ENCODE peak calls at places on chromosomes 11 and 22, in four cellular contexts. R is fibroblast of mammary gland, T is posterior cingulate gyrus, B is HCEC 1CT. W is an unnamed sample.

GRCh38 chr11:117949062-117949461 is 19.9 kb upstream of the TMPRSS13 start:
- DNase-seq in R (no peak), T (no peak), B (no peak), W (no peak)

GRCh38 chr11:8832571-8833260 is 78.3 kb upstream of the AKIP1 start:
- DNase-seq in R (peak), T (no peak), B (peak), W (no peak)

GRCh38 chr11:79926707-79927106 is 485.9 kb upstream of the TENM4 start:
- DNase-seq in R (no peak), T (no peak), B (no peak), W (no peak)

GRCh38 chr22:39176067-39176621 is 23.7 kb upstream of the CBX7 start:
- DNase-seq in R (peak), T (no peak), B (peak), W (no peak)

GRCh38 chr11:93537022-93537421 is 6.2 kb downstream of the SMCO4 start:
- DNase-seq in R (no peak), T (peak), B (no peak), W (no peak)

GRCh38 chr22:29831958-29832357 is 6.1 kb downstream of the ASCC2 start:
- DNase-seq in R (no peak), T (no peak), B (no peak), W (no peak)

GRCh38 chr11:6251120-6251733 is 8.4 kb upstream of the CCKBR start:
- DNase-seq in R (peak), T (no peak), B (peak), W (peak)

GRCh38 chr11:84902445-84902844 is 724.7 kb downstream of the DLG2 start:
- DNase-seq in R (no peak), T (no peak), B (no peak), W (no peak)

GRCh38 chr22:17905445-17905844 is 118.9 kb downstream of the MICAL3 start:
- DNase-seq in R (no peak), T (no peak), B (no peak), W (no peak)

GRCh38 chr11:117996058-117996457 is 9.9 kb downstream of the IL10RA start:
- DNase-seq in R (no peak), T (no peak), B (no peak), W (no peak)

GRCh38 chr11:134266440-134266839 is 9.7 kb upstream of the GLB1L3 start:
- DNase-seq in R (no peak), T (no peak), B (no peak), W (no peak)

GRCh38 chr11:67031791-67032561 is 9.0 kb downstream of the SYT12 start:
- DNase-seq in R (peak), T (no peak), B (peak), W (no peak)

GRCh38 chr11:122100222-122101080 is 15.6 kb downstream of the BLID start:
- DNase-seq in R (peak), T (peak), B (peak), W (no peak)

GRCh38 chr11:73570415-73571114 is 27.3 kb downstream of the FAM168A start:
- DNase-seq in R (peak), T (no peak), B (peak), W (peak)

GRCh38 chr11:69435161-69435990 is 46.1 kb upstream of the LINC01488 start:
- DNase-seq in R (no peak), T (no peak), B (no peak), W (no peak)

GRCh38 chr11:35583126-35583525 is 35.1 kb upstream of the FJX1 start:
- DNase-seq in R (peak), T (no peak), B (peak), W (no peak)

GRCh38 chr11:107719062-107719461 is 7.2 kb upstream of the SLN start:
- DNase-seq in R (no peak), T (no peak), B (no peak), W (no peak)

GRCh38 chr11:8833568-8834275 is 77.3 kb upstream of the AKIP1 start:
- DNase-seq in R (peak), T (no peak), B (peak), W (no peak)

GRCh38 chr22:46072030-46072881 is 78.1 kb upstream of the PPARA start:
- DNase-seq in R (peak), T (peak), B (peak), W (peak)

GRCh38 chr11:587978-588380 is 11.7 kb downstream of the PHRF1 start:
- DNase-seq in R (peak), T (no peak), B (peak), W (no peak)

GRCh38 chr11:88098289-88098688 is 77.0 kb downstream of the RAB38 start:
- DNase-seq in R (no peak), T (no peak), B (no peak), W (no peak)

GRCh38 chr22:24952837-24953293 is 349 bp downstream of the KIAA1671 start:
- DNase-seq in R (peak), T (peak), B (no peak), W (peak)

GRCh38 chr11:117199916-117200812 is 994 bp downstream of the TAGLN start:
- DNase-seq in R (no peak), T (no peak), B (no peak), W (no peak)

GRCh38 chr11:67700141-67700540 is 25.7 kb upstream of the ALDH3B2 start:
- DNase-seq in R (no peak), T (no peak), B (no peak), W (no peak)

GRCh38 chr22:30575011-30575671 is 676 bp upstream of the GAL3ST1 start:
- DNase-seq in R (peak), T (peak), B (peak), W (no peak)

GRCh38 chr11:133955945-133956421 is 785 bp downstream of the IGSF9B start:
- DNase-seq in R (no peak), T (no peak), B (no peak), W (no peak)

GRCh38 chr22:40681451-40681850 is 2.2 kb downstream of the MCHR1 start:
- DNase-seq in R (no peak), T (no peak), B (no peak), W (no peak)

GRCh38 chr11:128448981-128449713 is 138.2 kb downstream of the ETS1 start:
- DNase-seq in R (no peak), T (no peak), B (no peak), W (no peak)

GRCh38 chr11:69300124-69301032 is 6.4 kb downstream of the MYEOV start:
- DNase-seq in R (peak), T (no peak), B (peak), W (peak)

GRCh38 chr11:12008790-12009616 is 577 bp upstream of the DKK3 start:
- DNase-seq in R (no peak), T (no peak), B (peak), W (no peak)

GRCh38 chr11:57373146-57373545 is 7.8 kb downstream of the PRG3 start:
- DNase-seq in R (no peak), T (no peak), B (no peak), W (no peak)

GRCh38 chr22:35230839-35231584 is 26.3 kb upstream of the HMGXB4 start:
- DNase-seq in R (no peak), T (no peak), B (no peak), W (peak)

GRCh38 chr22:40525250-40525884 is 111.2 kb downstream of the MRTFA start:
- DNase-seq in R (peak), T (no peak), B (peak), W (peak)

GRCh38 chr22:44024288-44024908 is at the start of gene PARVB:
- DNase-seq in R (no peak), T (no peak), B (no peak), W (peak)

GRCh38 chr11:107545101-107545514 is 20.4 kb downstream of the ALKBH8 start:
- DNase-seq in R (peak), T (no peak), B (peak), W (peak)

GRCh38 chr11:75272821-75273301 is 32.3 kb downstream of the TPBGL start:
- DNase-seq in R (no peak), T (no peak), B (no peak), W (no peak)

W was measured in RKO.